ENCODE peak calls at places on chromosomes 1 and 21, in six cellular contexts. T is HCT116, Y is T-cell, K is fibroblast of the aortic adventitia, X is MCF 10A, I is AML-193. Q is an unnamed sample.
A peak's percentile ranks its signal among the peaks of the same experiment; 100 is the strongest.

GRCh38 chr1:247407978-247408560 is 7.9 kb upstream of the NLRP3 start:
- DNase-seq in Y (no peak), K (no peak), T (no peak), X (no peak), I (no peak), Q (no peak)

GRCh38 chr1:100607628-100608240 is 69.8 kb downstream of the GPR88 start:
- DNase-seq in K (no peak), T (no peak), X (no peak), I (no peak), Y (no peak), Q (no peak)

GRCh38 chr1:184836934-184837698 is 82.5 kb upstream of the EDEM3 start:
- DNase-seq in X (no peak), Y (no peak), I (no peak), K (no peak), T (no peak), Q (no peak)

GRCh38 chr1:201560328-201561194 is 21.6 kb downstream of the NAV1 start:
- DNase-seq in T (no peak), Y (no peak), I (no peak), X (peak; percentile 45), K (no peak), Q (no peak)

GRCh38 chr1:218430802-218431201 is 85.7 kb downstream of the TGFB2 start:
- DNase-seq in Y (no peak), X (no peak), I (no peak), T (no peak), K (peak; percentile 67), Q (no peak)

GRCh38 chr1:52033190-52034049 is at the start of gene KTI12:
- DNase-seq in X (peak; percentile 79), K (peak; percentile 93), T (peak; percentile 73), Y (peak; percentile 93), I (peak; percentile 74), Q (peak; percentile 73)

GRCh38 chr1:171480035-171480434 is 5.3 kb upstream of the PRRC2C start:
- DNase-seq in K (no peak), I (no peak), X (no peak), T (no peak), Y (no peak), Q (no peak)

GRCh38 chr1:36910281-36910725 is 124.0 kb downstream of the GRIK3 start:
- DNase-seq in Y (no peak), T (no peak), K (no peak), X (no peak), I (no peak), Q (no peak)

GRCh38 chr21:37153193-37153934 is 80.3 kb downstream of the TTC3 start:
- DNase-seq in X (peak; percentile 74), T (no peak), Y (no peak), I (no peak), K (peak; percentile 95), Q (no peak)

GRCh38 chr1:226624526-226624925 is 76.0 kb downstream of the STUM start:
- DNase-seq in Y (no peak), I (no peak), K (no peak), X (peak; percentile 98), T (no peak), Q (no peak)

GRCh38 chr1:101453844-101454243 is 217.0 kb downstream of the S1PR1 start:
- DNase-seq in Y (no peak), X (no peak), T (no peak), K (no peak), I (no peak), Q (no peak)

GRCh38 chr1:60044881-60045280 is 28.7 kb downstream of the C1orf87 start:
- DNase-seq in T (no peak), Y (no peak), K (peak; percentile 7), X (no peak), I (no peak), Q (no peak)

GRCh38 chr1:2088434-2088833 is 38.2 kb downstream of the PRKCZ start:
- DNase-seq in I (no peak), T (no peak), K (no peak), X (no peak), Y (no peak), Q (no peak)

GRCh38 chr1:43311521-43311920 is 10.7 kb downstream of the TIE1 start:
- DNase-seq in Y (no peak), K (no peak), T (no peak), I (no peak), X (no peak), Q (no peak)

GRCh38 chr21:45863267-45863666 is 118.3 kb upstream of the COL6A1 start:
- DNase-seq in X (no peak), T (no peak), K (no peak), Y (no peak), I (no peak), Q (no peak)

GRCh38 chr1:53025778-53026131 is 36.3 kb upstream of the PODN start:
- DNase-seq in X (no peak), T (no peak), I (no peak), K (peak; percentile 24), Y (no peak), Q (no peak)

GRCh38 chr1:3129133-3129490 is 60.1 kb downstream of the PRDM16 start:
- DNase-seq in K (no peak), I (no peak), T (no peak), Y (no peak), X (no peak), Q (no peak)

GRCh38 chr1:228092342-228093049 is 10.0 kb downstream of the ARF1 start:
- DNase-seq in Y (no peak), I (no peak), T (no peak), K (no peak), X (no peak), Q (no peak)

GRCh38 chr1:3016641-3017439 is 4.4 kb upstream of the ACTRT2 start:
- DNase-seq in X (no peak), Y (no peak), K (no peak), I (no peak), T (no peak), Q (no peak)

GRCh38 chr1:180498594-180498993 is 3.8 kb downstream of the ACBD6 start:
- DNase-seq in X (no peak), I (no peak), T (no peak), K (no peak), Y (no peak), Q (no peak)

GRCh38 chr1:22958556-22958955 is 14.1 kb downstream of the LACTBL1 start:
- DNase-seq in K (no peak), X (no peak), Y (no peak), T (no peak), I (no peak), Q (no peak)

GRCh38 chr1:27113861-27114260 is 41.1 kb downstream of the SLC9A1 start:
- DNase-seq in Y (no peak), X (no peak), K (no peak), I (no peak), T (no peak), Q (no peak)

GRCh38 chr1:3359346-3360157 is 94.9 kb upstream of the ARHGEF16 start:
- DNase-seq in I (no peak), K (no peak), Y (no peak), T (no peak), X (no peak), Q (no peak)

GRCh38 chr1:174720618-174721017 is 272.9 kb downstream of the GPR52 start:
- DNase-seq in T (no peak), X (no peak), K (no peak), Y (no peak), I (no peak), Q (no peak)

GRCh38 chr1:149848340-149848771 is 51.0 kb upstream of the BOLA1 start:
- DNase-seq in Y (no peak), X (peak; percentile 21), I (no peak), T (no peak), K (no peak), Q (no peak)

GRCh38 chr1:80656011-80656627 is 1144.6 kb upstream of the ADGRL2 start:
- DNase-seq in K (no peak), I (no peak), Y (no peak), T (peak; percentile 13), X (peak; percentile 47), Q (no peak)

GRCh38 chr1:165073402-165074007 is 283.0 kb downstream of the LMX1A start:
- DNase-seq in Y (no peak), X (peak; percentile 80), T (peak; percentile 51), I (peak; percentile 21), K (peak; percentile 73), Q (peak; percentile 44)

GRCh38 chr1:183027031-183027430 is 3.8 kb downstream of the LAMC1 start:
- DNase-seq in T (no peak), Y (no peak), X (no peak), K (peak; percentile 34), I (no peak), Q (no peak)

GRCh38 chr21:43604505-43605204 is 54.6 kb downstream of the HSF2BP start:
- DNase-seq in X (no peak), Y (no peak), I (no peak), T (no peak), K (no peak), Q (no peak)

GRCh38 chr1:228082975-228083870 is 715 bp downstream of the ARF1 start:
- DNase-seq in Y (no peak), I (no peak), X (peak; percentile 55), T (no peak), K (peak; percentile 22), Q (no peak)

GRCh38 chr1:211951856-211952255 is 83.5 kb downstream of the INTS7 start:
- DNase-seq in X (peak; percentile 98), Y (no peak), I (no peak), K (peak; percentile 49), T (peak; percentile 28), Q (no peak)

GRCh38 chr1:2786329-2787162 is 14.9 kb downstream of the TTC34 start:
- DNase-seq in Y (peak; percentile 61), X (no peak), K (no peak), T (no peak), I (no peak), Q (no peak)

GRCh38 chr1:217373761-217374701 is 256.9 kb downstream of the GPATCH2 start:
- DNase-seq in I (no peak), Y (no peak), T (no peak), K (no peak), X (no peak), Q (no peak)

GRCh38 chr1:153771841-153772593 is 3.2 kb upstream of the SLC27A3 start:
- DNase-seq in I (no peak), X (no peak), Y (no peak), K (no peak), T (no peak), Q (no peak)

GRCh38 chr1:7341145-7341900 is 429.8 kb upstream of the VAMP3 start:
- DNase-seq in K (peak; percentile 56), Y (no peak), X (no peak), I (no peak), T (no peak), Q (no peak)

GRCh38 chr21:27721675-27722074 is 754.8 kb upstream of the ADAMTS5 start:
- DNase-seq in T (no peak), I (no peak), Y (no peak), X (no peak), K (no peak), Q (no peak)